ENCODE peak calls at places on chromosomes 3 and 15, in ten cellular contexts. A is hypothalamus; D is sciatic nerve; T is stimulated activated naive B cell treated with anti-CD40 and anti-IgM and Interleukin-4, amounts not matched to agents 10 μg/mL and 1 μg/mL and 100 μg/mL, for 72 hours; Y is hippocampal formation; P is cardiac muscle cell; X is amniotic stem cell; U is tibial artery; R is DND-41; H is thoracic aorta. W is an unnamed sample.

GRCh38 chr15:86183765-86184491 is 104.3 kb downstream of the AGBL1 start:
- DNase-seq in P (no peak), X (no peak), U (no peak), R (no peak), A (no peak), Y (no peak), T (no peak), D (no peak), H (no peak), W (no peak)

GRCh38 chr3:17157713-17158112 is 273.0 kb downstream of the PLCL2 start:
- DNase-seq in R (no peak), U (no peak), P (no peak), X (no peak), T (no peak), H (no peak), D (no peak), Y (no peak), A (no peak), W (no peak)

GRCh38 chr15:53539878-53540277 is 219.6 kb downstream of the WDR72 start:
- DNase-seq in U (no peak), H (no peak), R (no peak), T (no peak), P (no peak), X (no peak), Y (no peak), D (no peak), A (no peak), W (no peak)

GRCh38 chr15:58498821-58499580 is 67.2 kb downstream of the LIPC start:
- DNase-seq in U (no peak), P (peak), A (no peak), T (no peak), X (peak), Y (no peak), R (no peak), H (no peak), D (no peak), W (no peak)

GRCh38 chr3:10432931-10433330 is 72.5 kb downstream of the ATP2B2 start:
- DNase-seq in R (no peak), X (no peak), U (no peak), T (no peak), A (no peak), Y (no peak), P (no peak), D (no peak), H (no peak), W (no peak)

GRCh38 chr3:131072845-131073244 is 46.2 kb downstream of the NEK11 start:
- DNase-seq in X (no peak), D (no peak), Y (no peak), T (no peak), H (no peak), U (no peak), R (no peak), P (peak), A (no peak), W (no peak)

GRCh38 chr3:188578579-188579363 is 424.8 kb downstream of the LPP start:
- DNase-seq in X (peak), D (peak), R (no peak), P (peak), Y (peak), H (peak), A (no peak), T (peak), U (peak), W (no peak)

GRCh38 chr3:154059798-154060197 is 61.4 kb upstream of the ARHGEF26 start:
- DNase-seq in Y (no peak), R (no peak), P (peak), A (no peak), U (no peak), T (no peak), X (no peak), D (no peak), H (no peak), W (no peak)

GRCh38 chr3:63343674-63344073 is 65.6 kb downstream of the SYNPR start:
- DNase-seq in A (no peak), U (peak), P (peak), T (no peak), X (peak), D (peak), R (peak), H (peak), Y (peak), W (peak)

GRCh38 chr3:103184772-103185171 is 750.0 kb downstream of the ZPLD1 start:
- DNase-seq in T (no peak), R (no peak), D (no peak), P (no peak), H (no peak), X (no peak), U (no peak), Y (no peak), A (no peak), W (no peak)

GRCh38 chr15:25930931-25931330 is 67.8 kb upstream of the ATP10A start:
- DNase-seq in Y (no peak), X (no peak), T (no peak), P (no peak), R (no peak), H (no peak), A (no peak), D (no peak), U (no peak), W (no peak)

GRCh38 chr3:155316450-155316849 is 23.0 kb upstream of the STRIT1 start:
- DNase-seq in Y (no peak), P (no peak), A (no peak), U (no peak), T (no peak), H (no peak), D (no peak), R (no peak), X (no peak), W (no peak)

GRCh38 chr15:89409993-89410767 is 75.6 kb upstream of the POLG start:
- DNase-seq in T (no peak), D (no peak), P (no peak), X (no peak), H (no peak), U (no peak), R (no peak), Y (no peak), A (no peak), W (no peak)

GRCh38 chr15:91258436-91258779 is 158.4 kb downstream of the SV2B start:
- DNase-seq in T (no peak), P (no peak), Y (no peak), D (no peak), H (no peak), R (peak), A (no peak), U (no peak), X (no peak), W (no peak)

GRCh38 chr3:10553586-10554235 is 48.3 kb upstream of the ATP2B2 start:
- DNase-seq in R (no peak), H (no peak), A (no peak), Y (peak), P (peak), X (no peak), U (no peak), T (no peak), D (no peak), W (peak)

GRCh38 chr3:171704002-171704401 is 106.3 kb downstream of the PLD1 start:
- DNase-seq in D (no peak), H (no peak), A (no peak), R (peak), T (no peak), Y (no peak), X (no peak), P (peak), U (no peak), W (no peak)

GRCh38 chr15:36643551-36643950 is 64.1 kb downstream of the CDIN1 start:
- DNase-seq in H (no peak), X (no peak), U (no peak), D (no peak), A (no peak), R (no peak), Y (no peak), P (no peak), T (no peak), W (no peak)

GRCh38 chr3:16060358-16060852 is 114.1 kb upstream of the GALNT15 start:
- DNase-seq in U (peak), X (peak), R (no peak), P (peak), T (no peak), A (no peak), Y (peak), D (peak), H (peak), W (no peak)

GRCh38 chr15:39313881-39314280 is 267.0 kb upstream of the THBS1 start:
- DNase-seq in D (no peak), X (no peak), Y (no peak), A (no peak), T (no peak), U (no peak), H (no peak), P (no peak), R (no peak), W (no peak)

GRCh38 chr3:94210256-94210655 is 147.4 kb downstream of the NSUN3 start:
- DNase-seq in A (no peak), X (no peak), D (no peak), P (no peak), T (no peak), U (no peak), Y (no peak), R (no peak), H (no peak), W (no peak)

GRCh38 chr3:113531826-113532697 is at the start of gene SIDT1:
- DNase-seq in A (no peak), P (no peak), D (no peak), U (no peak), Y (no peak), R (peak), T (peak), X (no peak), H (no peak), W (no peak)

GRCh38 chr3:189937302-189938255 is 183.1 kb downstream of the P3H2 start:
- DNase-seq in X (peak), T (no peak), Y (no peak), P (peak), U (no peak), H (no peak), A (no peak), R (no peak), D (no peak), W (no peak)

GRCh38 chr15:100712226-100712625 is 109.8 kb downstream of the ASB7 start:
- DNase-seq in P (peak), A (no peak), T (no peak), X (no peak), D (no peak), R (no peak), Y (no peak), H (no peak), U (no peak), W (no peak)

GRCh38 chr3:108406661-108407206 is 103.7 kb downstream of the MYH15 start:
- DNase-seq in H (no peak), R (peak), A (no peak), P (peak), D (no peak), T (peak), Y (peak), X (peak), U (no peak), W (peak)

GRCh38 chr15:61184431-61184830 is 44.7 kb downstream of the RORA start:
- DNase-seq in P (no peak), R (no peak), A (no peak), T (no peak), H (no peak), D (no peak), X (no peak), Y (no peak), U (no peak), W (no peak)

GRCh38 chr3:59784164-59784563 is 734.3 kb upstream of the CFAP20DC start:
- DNase-seq in X (no peak), H (no peak), D (no peak), R (no peak), U (no peak), P (no peak), Y (no peak), A (no peak), T (no peak), W (no peak)

W was measured in C1 segment of cervical spinal cord.